ENCODE peak calls at places on chromosomes 6 and 20, in seven cellular contexts. F is AML-193, C is epithelial cell of esophagus, L is dermis blood vessel endothelial cell, B is heart right ventricle, J is amniotic epithelial cell, O is adrenal gland. S is an unnamed sample.

GRCh38 chr20:40970218-40970617 is 58.4 kb upstream of the TOP1 start:
- DNase-seq in F (no peak), C (no peak), L (no peak), B (no peak), J (no peak), O (no peak), S (no peak)

GRCh38 chr20:36549942-36550796 is 8.8 kb downstream of the MYL9 start:
- DNase-seq in F (no peak), C (no peak), L (no peak), B (peak; percentile 30), J (no peak), O (no peak), S (peak; percentile 38)

GRCh38 chr6:156731436-156731835 is 45.7 kb upstream of the ARID1B start:
- DNase-seq in F (no peak), C (peak; percentile 70), L (peak; percentile 3), B (no peak), J (peak; percentile 28), O (no peak), S (peak; percentile 57)

GRCh38 chr20:48215536-48215935 is 430.3 kb upstream of the SULF2 start:
- DNase-seq in F (no peak), C (no peak), L (peak; percentile 4), B (no peak), J (no peak), O (no peak), S (no peak)

GRCh38 chr6:160992323-160993314 is 1.1 kb downstream of the MAP3K4 start:
- DNase-seq in F (peak; percentile 69), C (peak; percentile 75), L (peak; percentile 77), B (peak; percentile 59), J (peak; percentile 69), O (peak; percentile 55), S (peak; percentile 78)

GRCh38 chr6:4447646-4448315 is 312.4 kb upstream of the ECI2 start:
- DNase-seq in F (no peak), C (no peak), L (no peak), B (no peak), J (peak; percentile 24), O (no peak), S (no peak)

GRCh38 chr6:118187568-118188164 is 280.6 kb downstream of the SLC35F1 start:
- DNase-seq in F (no peak), C (no peak), L (no peak), B (no peak), J (peak; percentile 17), O (peak; percentile 34), S (peak; percentile 91)

GRCh38 chr6:35970181-35970580 is 49.3 kb upstream of the SRPK1 start:
- DNase-seq in F (no peak), C (peak; percentile 77), L (peak; percentile 84), B (no peak), J (peak; percentile 83), O (no peak), S (peak; percentile 75)

GRCh38 chr20:53900380-53900999 is 169.9 kb downstream of the BCAS1 start:
- DNase-seq in F (no peak), C (peak; percentile 95), L (peak; percentile 95), B (no peak), J (peak; percentile 83), O (no peak), S (peak; percentile 78)

GRCh38 chr6:131067521-131067920 is 4.5 kb upstream of the EPB41L2 start:
- DNase-seq in F (no peak), C (no peak), L (no peak), B (no peak), J (no peak), O (no peak), S (no peak)

GRCh38 chr20:53708129-53708968 is 114.7 kb upstream of the ZNF217 start:
- DNase-seq in F (peak; percentile 38), C (no peak), L (no peak), B (no peak), J (peak; percentile 81), O (no peak), S (peak; percentile 27)

GRCh38 chr20:16821211-16822089 is 73.3 kb downstream of the OTOR start:
- DNase-seq in F (peak; percentile 46), C (peak; percentile 57), L (peak; percentile 66), B (no peak), J (peak; percentile 35), O (peak; percentile 35), S (peak; percentile 48)

GRCh38 chr6:103264020-103264419 is 1595.7 kb downstream of the HACE1 start:
- DNase-seq in F (no peak), C (no peak), L (no peak), B (no peak), J (no peak), O (no peak), S (no peak)

GRCh38 chr6:38215651-38216319 is 396.3 kb downstream of the ZFAND3 start:
- DNase-seq in F (no peak), C (no peak), L (no peak), B (no peak), J (no peak), O (no peak), S (no peak)

GRCh38 chr6:164014716-164015484 is 600.4 kb downstream of the QKI start:
- DNase-seq in F (no peak), C (no peak), L (no peak), B (peak; percentile 41), J (no peak), O (no peak), S (no peak)

GRCh38 chr6:42333622-42334021 is 116.0 kb upstream of the MRPS10 start:
- DNase-seq in F (peak; percentile 85), C (no peak), L (no peak), B (no peak), J (no peak), O (no peak), S (no peak)

GRCh38 chr6:40959781-40960327 is 79.2 kb downstream of the UNC5CL start:
- DNase-seq in F (no peak), C (no peak), L (no peak), B (no peak), J (no peak), O (no peak), S (no peak)

GRCh38 chr6:28747631-28748157 is 176.1 kb downstream of the TRIM27 start:
- DNase-seq in F (no peak), C (peak; percentile 91), L (peak; percentile 36), B (no peak), J (peak; percentile 61), O (no peak), S (peak; percentile 94)

GRCh38 chr6:140871911-140872310 is 1260.8 kb upstream of the GJE1 start:
- DNase-seq in F (no peak), C (peak; percentile 64), L (no peak), B (no peak), J (peak; percentile 68), O (no peak), S (no peak)

GRCh38 chr6:99993533-99994251 is at the start of gene MCHR2:
- DNase-seq in F (no peak), C (peak; percentile 13), L (no peak), B (no peak), J (no peak), O (no peak), S (no peak)

GRCh38 chr6:142187209-142187608 is 40.1 kb downstream of the VTA1 start:
- DNase-seq in F (no peak), C (peak; percentile 44), L (peak; percentile 78), B (peak; percentile 52), J (peak; percentile 80), O (peak; percentile 82), S (peak; percentile 82)

GRCh38 chr6:116648161-116648560 is 20.4 kb downstream of the ZUP1 start:
- DNase-seq in F (no peak), C (no peak), L (peak; percentile 81), B (no peak), J (no peak), O (no peak), S (peak; percentile 22)

GRCh38 chr6:150527100-150527499 is 72.6 kb upstream of the PLEKHG1 start:
- DNase-seq in F (no peak), C (peak; percentile 39), L (peak; percentile 10), B (no peak), J (no peak), O (no peak), S (no peak)

GRCh38 chr6:19860235-19860877 is 23.2 kb downstream of the ID4 start:
- DNase-seq in F (no peak), C (peak; percentile 50), L (no peak), B (no peak), J (no peak), O (no peak), S (no peak)

GRCh38 chr6:39887692-39888450 is 46.4 kb downstream of the MOCS1 start:
- DNase-seq in F (no peak), C (no peak), L (peak; percentile 95), B (peak; percentile 83), J (peak; percentile 97), O (peak; percentile 62), S (peak; percentile 97)

GRCh38 chr6:68726992-68727391 is 91.9 kb downstream of the ADGRB3 start:
- DNase-seq in F (no peak), C (no peak), L (no peak), B (no peak), J (no peak), O (no peak), S (no peak)

GRCh38 chr6:44117397-44118128 is 9.7 kb downstream of the MRPL14 start:
- DNase-seq in F (no peak), C (peak; percentile 90), L (no peak), B (no peak), J (peak; percentile 39), O (no peak), S (no peak)

GRCh38 chr20:22746957-22747356 is 162.6 kb upstream of the FOXA2 start:
- DNase-seq in F (no peak), C (no peak), L (no peak), B (no peak), J (no peak), O (no peak), S (no peak)

GRCh38 chr6:28537065-28537464 is 11.4 kb downstream of the GPX5 start:
- DNase-seq in F (no peak), C (peak; percentile 52), L (peak; percentile 49), B (no peak), J (peak; percentile 31), O (no peak), S (peak; percentile 12)

GRCh38 chr20:21323640-21324039 is 20.5 kb downstream of the XRN2 start:
- DNase-seq in F (no peak), C (peak; percentile 92), L (peak; percentile 92), B (no peak), J (peak; percentile 93), O (peak; percentile 63), S (peak; percentile 93)

GRCh38 chr6:105750089-105750488 is 336.0 kb upstream of the PRDM1 start:
- DNase-seq in F (no peak), C (no peak), L (no peak), B (no peak), J (no peak), O (no peak), S (no peak)

GRCh38 chr6:54903884-54904283 is 57.3 kb downstream of the FAM83B start:
- DNase-seq in F (no peak), C (no peak), L (no peak), B (no peak), J (no peak), O (no peak), S (no peak)

S was measured in cardiac fibroblast.